ENCODE peak calls at places on chromosomes 3 and 15, in four cellular contexts. One of them, this sample, is unnamed.

GRCh38 chr3:178246004-178246403 is 290.2 kb upstream of the KCNMB2 start:
- DNase-seq in stimulated activated naive CD8-positive, alpha-beta T cell treated with anti-CD3 and anti-CD28 coated beads, Interleukin-15, Interleukin-2, amounts not matched to agents 100 U/mL and 50 U/mL, for 24 hours: no peak
- DNase-seq in activated CD4-positive, alpha-beta T cell treated with anti-CD3 and anti-CD28 coated beads, Interleukin-2, amount 10 ng/mL, durations not matched to agents 7 days and 5 days: no peak
- DNase-seq in iris pigment epithelial cell: no peak
- DNase-seq in this sample: no peak

GRCh38 chr3:177739461-177739860 is 542.2 kb upstream of the TBL1XR1 start:
- DNase-seq in iris pigment epithelial cell: no peak
- DNase-seq in activated CD4-positive, alpha-beta T cell treated with anti-CD3 and anti-CD28 coated beads, Interleukin-2, amount 10 ng/mL, durations not matched to agents 7 days and 5 days: no peak
- DNase-seq in stimulated activated naive CD8-positive, alpha-beta T cell treated with anti-CD3 and anti-CD28 coated beads, Interleukin-15, Interleukin-2, amounts not matched to agents 100 U/mL and 50 U/mL, for 24 hours: no peak
- DNase-seq in this sample: no peak

GRCh38 chr3:128149632-128150031 is 3.6 kb upstream of the EEFSEC start:
- DNase-seq in activated CD4-positive, alpha-beta T cell treated with anti-CD3 and anti-CD28 coated beads, Interleukin-2, amount 10 ng/mL, durations not matched to agents 7 days and 5 days: no peak
- DNase-seq in iris pigment epithelial cell: no peak
- DNase-seq in stimulated activated naive CD8-positive, alpha-beta T cell treated with anti-CD3 and anti-CD28 coated beads, Interleukin-15, Interleukin-2, amounts not matched to agents 100 U/mL and 50 U/mL, for 24 hours: no peak
- DNase-seq in this sample: no peak

GRCh38 chr3:39064646-39065045 is 12.8 kb downstream of the WDR48 start:
- DNase-seq in activated CD4-positive, alpha-beta T cell treated with anti-CD3 and anti-CD28 coated beads, Interleukin-2, amount 10 ng/mL, durations not matched to agents 7 days and 5 days: no peak
- DNase-seq in iris pigment epithelial cell: peak
- DNase-seq in stimulated activated naive CD8-positive, alpha-beta T cell treated with anti-CD3 and anti-CD28 coated beads, Interleukin-15, Interleukin-2, amounts not matched to agents 100 U/mL and 50 U/mL, for 24 hours: no peak
- DNase-seq in this sample: no peak

GRCh38 chr3:34033840-34034239 is 235.4 kb downstream of the PDCD6IP start:
- DNase-seq in activated CD4-positive, alpha-beta T cell treated with anti-CD3 and anti-CD28 coated beads, Interleukin-2, amount 10 ng/mL, durations not matched to agents 7 days and 5 days: no peak
- DNase-seq in iris pigment epithelial cell: no peak
- DNase-seq in stimulated activated naive CD8-positive, alpha-beta T cell treated with anti-CD3 and anti-CD28 coated beads, Interleukin-15, Interleukin-2, amounts not matched to agents 100 U/mL and 50 U/mL, for 24 hours: no peak
- DNase-seq in this sample: no peak

GRCh38 chr3:135325726-135326245 is 530.7 kb downstream of the EPHB1 start:
- DNase-seq in activated CD4-positive, alpha-beta T cell treated with anti-CD3 and anti-CD28 coated beads, Interleukin-2, amount 10 ng/mL, durations not matched to agents 7 days and 5 days: no peak
- DNase-seq in stimulated activated naive CD8-positive, alpha-beta T cell treated with anti-CD3 and anti-CD28 coated beads, Interleukin-15, Interleukin-2, amounts not matched to agents 100 U/mL and 50 U/mL, for 24 hours: no peak
- DNase-seq in iris pigment epithelial cell: no peak
- DNase-seq in this sample: no peak

GRCh38 chr3:99755831-99756230 is 61.8 kb upstream of the CMSS1 start:
- DNase-seq in activated CD4-positive, alpha-beta T cell treated with anti-CD3 and anti-CD28 coated beads, Interleukin-2, amount 10 ng/mL, durations not matched to agents 7 days and 5 days: no peak
- DNase-seq in iris pigment epithelial cell: no peak
- DNase-seq in stimulated activated naive CD8-positive, alpha-beta T cell treated with anti-CD3 and anti-CD28 coated beads, Interleukin-15, Interleukin-2, amounts not matched to agents 100 U/mL and 50 U/mL, for 24 hours: no peak
- DNase-seq in this sample: no peak

GRCh38 chr15:40293006-40293405 is 10.1 kb upstream of the ANKRD63 start:
- DNase-seq in stimulated activated naive CD8-positive, alpha-beta T cell treated with anti-CD3 and anti-CD28 coated beads, Interleukin-15, Interleukin-2, amounts not matched to agents 100 U/mL and 50 U/mL, for 24 hours: no peak
- DNase-seq in iris pigment epithelial cell: no peak
- DNase-seq in activated CD4-positive, alpha-beta T cell treated with anti-CD3 and anti-CD28 coated beads, Interleukin-2, amount 10 ng/mL, durations not matched to agents 7 days and 5 days: no peak
- DNase-seq in this sample: no peak

GRCh38 chr15:96560246-96560895 is 229.9 kb downstream of the NR2F2 start:
- DNase-seq in stimulated activated naive CD8-positive, alpha-beta T cell treated with anti-CD3 and anti-CD28 coated beads, Interleukin-15, Interleukin-2, amounts not matched to agents 100 U/mL and 50 U/mL, for 24 hours: no peak
- DNase-seq in iris pigment epithelial cell: no peak
- DNase-seq in activated CD4-positive, alpha-beta T cell treated with anti-CD3 and anti-CD28 coated beads, Interleukin-2, amount 10 ng/mL, durations not matched to agents 7 days and 5 days: no peak
- DNase-seq in this sample: peak

GRCh38 chr3:131036200-131036816 is 9.6 kb downstream of the NEK11 start:
- DNase-seq in iris pigment epithelial cell: peak
- DNase-seq in activated CD4-positive, alpha-beta T cell treated with anti-CD3 and anti-CD28 coated beads, Interleukin-2, amount 10 ng/mL, durations not matched to agents 7 days and 5 days: no peak
- DNase-seq in stimulated activated naive CD8-positive, alpha-beta T cell treated with anti-CD3 and anti-CD28 coated beads, Interleukin-15, Interleukin-2, amounts not matched to agents 100 U/mL and 50 U/mL, for 24 hours: no peak
- DNase-seq in this sample: peak

GRCh38 chr15:45790325-45790943 is 155.6 kb downstream of the SQOR start:
- DNase-seq in stimulated activated naive CD8-positive, alpha-beta T cell treated with anti-CD3 and anti-CD28 coated beads, Interleukin-15, Interleukin-2, amounts not matched to agents 100 U/mL and 50 U/mL, for 24 hours: peak
- DNase-seq in iris pigment epithelial cell: peak
- DNase-seq in activated CD4-positive, alpha-beta T cell treated with anti-CD3 and anti-CD28 coated beads, Interleukin-2, amount 10 ng/mL, durations not matched to agents 7 days and 5 days: peak
- DNase-seq in this sample: peak

GRCh38 chr15:78679089-78679511 is 38.1 kb upstream of the CHRNB4 start:
- DNase-seq in iris pigment epithelial cell: no peak
- DNase-seq in activated CD4-positive, alpha-beta T cell treated with anti-CD3 and anti-CD28 coated beads, Interleukin-2, amount 10 ng/mL, durations not matched to agents 7 days and 5 days: no peak
- DNase-seq in stimulated activated naive CD8-positive, alpha-beta T cell treated with anti-CD3 and anti-CD28 coated beads, Interleukin-15, Interleukin-2, amounts not matched to agents 100 U/mL and 50 U/mL, for 24 hours: no peak
- DNase-seq in this sample: no peak

GRCh38 chr3:117524890-117525289 is 815.3 kb downstream of the TUSC7 start:
- DNase-seq in activated CD4-positive, alpha-beta T cell treated with anti-CD3 and anti-CD28 coated beads, Interleukin-2, amount 10 ng/mL, durations not matched to agents 7 days and 5 days: no peak
- DNase-seq in iris pigment epithelial cell: peak
- DNase-seq in stimulated activated naive CD8-positive, alpha-beta T cell treated with anti-CD3 and anti-CD28 coated beads, Interleukin-15, Interleukin-2, amounts not matched to agents 100 U/mL and 50 U/mL, for 24 hours: no peak
- DNase-seq in this sample: peak

GRCh38 chr3:99845999-99846398 is 28.3 kb downstream of the CMSS1 start:
- DNase-seq in stimulated activated naive CD8-positive, alpha-beta T cell treated with anti-CD3 and anti-CD28 coated beads, Interleukin-15, Interleukin-2, amounts not matched to agents 100 U/mL and 50 U/mL, for 24 hours: no peak
- DNase-seq in iris pigment epithelial cell: no peak
- DNase-seq in activated CD4-positive, alpha-beta T cell treated with anti-CD3 and anti-CD28 coated beads, Interleukin-2, amount 10 ng/mL, durations not matched to agents 7 days and 5 days: no peak
- DNase-seq in this sample: no peak

GRCh38 chr3:101518421-101518871 is 5.4 kb upstream of the SENP7 start:
- DNase-seq in activated CD4-positive, alpha-beta T cell treated with anti-CD3 and anti-CD28 coated beads, Interleukin-2, amount 10 ng/mL, durations not matched to agents 7 days and 5 days: peak
- DNase-seq in stimulated activated naive CD8-positive, alpha-beta T cell treated with anti-CD3 and anti-CD28 coated beads, Interleukin-15, Interleukin-2, amounts not matched to agents 100 U/mL and 50 U/mL, for 24 hours: peak
- DNase-seq in iris pigment epithelial cell: peak
- DNase-seq in this sample: no peak

GRCh38 chr3:138440137-138440536 is 5.7 kb downstream of the ESYT3 start:
- DNase-seq in iris pigment epithelial cell: peak
- DNase-seq in activated CD4-positive, alpha-beta T cell treated with anti-CD3 and anti-CD28 coated beads, Interleukin-2, amount 10 ng/mL, durations not matched to agents 7 days and 5 days: no peak
- DNase-seq in stimulated activated naive CD8-positive, alpha-beta T cell treated with anti-CD3 and anti-CD28 coated beads, Interleukin-15, Interleukin-2, amounts not matched to agents 100 U/mL and 50 U/mL, for 24 hours: no peak
- DNase-seq in this sample: no peak

GRCh38 chr3:30473374-30474051 is 132.9 kb upstream of the TGFBR2 start:
- DNase-seq in iris pigment epithelial cell: peak
- DNase-seq in activated CD4-positive, alpha-beta T cell treated with anti-CD3 and anti-CD28 coated beads, Interleukin-2, amount 10 ng/mL, durations not matched to agents 7 days and 5 days: no peak
- DNase-seq in stimulated activated naive CD8-positive, alpha-beta T cell treated with anti-CD3 and anti-CD28 coated beads, Interleukin-15, Interleukin-2, amounts not matched to agents 100 U/mL and 50 U/mL, for 24 hours: no peak
- DNase-seq in this sample: peak

GRCh38 chr3:30333903-30334302 is 272.5 kb upstream of the TGFBR2 start:
- DNase-seq in activated CD4-positive, alpha-beta T cell treated with anti-CD3 and anti-CD28 coated beads, Interleukin-2, amount 10 ng/mL, durations not matched to agents 7 days and 5 days: no peak
- DNase-seq in iris pigment epithelial cell: no peak
- DNase-seq in stimulated activated naive CD8-positive, alpha-beta T cell treated with anti-CD3 and anti-CD28 coated beads, Interleukin-15, Interleukin-2, amounts not matched to agents 100 U/mL and 50 U/mL, for 24 hours: no peak
- DNase-seq in this sample: no peak

GRCh38 chr15:99105516-99106341 is 849 bp downstream of the SYNM start:
- DNase-seq in stimulated activated naive CD8-positive, alpha-beta T cell treated with anti-CD3 and anti-CD28 coated beads, Interleukin-15, Interleukin-2, amounts not matched to agents 100 U/mL and 50 U/mL, for 24 hours: peak
- DNase-seq in iris pigment epithelial cell: peak
- DNase-seq in activated CD4-positive, alpha-beta T cell treated with anti-CD3 and anti-CD28 coated beads, Interleukin-2, amount 10 ng/mL, durations not matched to agents 7 days and 5 days: peak
- DNase-seq in this sample: peak

GRCh38 chr3:128254967-128255366 is 101.7 kb downstream of the EEFSEC start:
- DNase-seq in stimulated activated naive CD8-positive, alpha-beta T cell treated with anti-CD3 and anti-CD28 coated beads, Interleukin-15, Interleukin-2, amounts not matched to agents 100 U/mL and 50 U/mL, for 24 hours: no peak
- DNase-seq in iris pigment epithelial cell: no peak
- DNase-seq in activated CD4-positive, alpha-beta T cell treated with anti-CD3 and anti-CD28 coated beads, Interleukin-2, amount 10 ng/mL, durations not matched to agents 7 days and 5 days: no peak
- DNase-seq in this sample: no peak

GRCh38 chr3:118534519-118534918 is 500.1 kb downstream of the IGSF11 start:
- DNase-seq in activated CD4-positive, alpha-beta T cell treated with anti-CD3 and anti-CD28 coated beads, Interleukin-2, amount 10 ng/mL, durations not matched to agents 7 days and 5 days: no peak
- DNase-seq in iris pigment epithelial cell: no peak
- DNase-seq in stimulated activated naive CD8-positive, alpha-beta T cell treated with anti-CD3 and anti-CD28 coated beads, Interleukin-15, Interleukin-2, amounts not matched to agents 100 U/mL and 50 U/mL, for 24 hours: no peak
- DNase-seq in this sample: no peak

GRCh38 chr3:53103566-53104296 is 26.5 kb downstream of the RFT1 start:
- DNase-seq in activated CD4-positive, alpha-beta T cell treated with anti-CD3 and anti-CD28 coated beads, Interleukin-2, amount 10 ng/mL, durations not matched to agents 7 days and 5 days: no peak
- DNase-seq in stimulated activated naive CD8-positive, alpha-beta T cell treated with anti-CD3 and anti-CD28 coated beads, Interleukin-15, Interleukin-2, amounts not matched to agents 100 U/mL and 50 U/mL, for 24 hours: no peak
- DNase-seq in iris pigment epithelial cell: peak
- DNase-seq in this sample: peak

GRCh38 chr15:67433495-67434099 is 87.3 kb upstream of the C15orf61 start:
- DNase-seq in stimulated activated naive CD8-positive, alpha-beta T cell treated with anti-CD3 and anti-CD28 coated beads, Interleukin-15, Interleukin-2, amounts not matched to agents 100 U/mL and 50 U/mL, for 24 hours: peak
- DNase-seq in iris pigment epithelial cell: peak
- DNase-seq in activated CD4-positive, alpha-beta T cell treated with anti-CD3 and anti-CD28 coated beads, Interleukin-2, amount 10 ng/mL, durations not matched to agents 7 days and 5 days: peak
- DNase-seq in this sample: peak

GRCh38 chr15:74173545-74174215 is at the start of gene ISLR:
- DNase-seq in activated CD4-positive, alpha-beta T cell treated with anti-CD3 and anti-CD28 coated beads, Interleukin-2, amount 10 ng/mL, durations not matched to agents 7 days and 5 days: no peak
- DNase-seq in stimulated activated naive CD8-positive, alpha-beta T cell treated with anti-CD3 and anti-CD28 coated beads, Interleukin-15, Interleukin-2, amounts not matched to agents 100 U/mL and 50 U/mL, for 24 hours: no peak
- DNase-seq in iris pigment epithelial cell: no peak
- DNase-seq in this sample: peak

GRCh38 chr15:90560229-90560771 is 30.6 kb downstream of the CRTC3 start:
- DNase-seq in activated CD4-positive, alpha-beta T cell treated with anti-CD3 and anti-CD28 coated beads, Interleukin-2, amount 10 ng/mL, durations not matched to agents 7 days and 5 days: no peak
- DNase-seq in stimulated activated naive CD8-positive, alpha-beta T cell treated with anti-CD3 and anti-CD28 coated beads, Interleukin-15, Interleukin-2, amounts not matched to agents 100 U/mL and 50 U/mL, for 24 hours: no peak
- DNase-seq in iris pigment epithelial cell: peak
- DNase-seq in this sample: peak

GRCh38 chr3:41053220-41053619 is 146.1 kb upstream of the CTNNB1 start:
- DNase-seq in activated CD4-positive, alpha-beta T cell treated with anti-CD3 and anti-CD28 coated beads, Interleukin-2, amount 10 ng/mL, durations not matched to agents 7 days and 5 days: no peak
- DNase-seq in iris pigment epithelial cell: no peak
- DNase-seq in stimulated activated naive CD8-positive, alpha-beta T cell treated with anti-CD3 and anti-CD28 coated beads, Interleukin-15, Interleukin-2, amounts not matched to agents 100 U/mL and 50 U/mL, for 24 hours: peak
- DNase-seq in this sample: no peak

GRCh38 chr3:159620873-159621272 is 367.8 kb upstream of the IL12A start:
- DNase-seq in iris pigment epithelial cell: peak
- DNase-seq in activated CD4-positive, alpha-beta T cell treated with anti-CD3 and anti-CD28 coated beads, Interleukin-2, amount 10 ng/mL, durations not matched to agents 7 days and 5 days: no peak
- DNase-seq in stimulated activated naive CD8-positive, alpha-beta T cell treated with anti-CD3 and anti-CD28 coated beads, Interleukin-15, Interleukin-2, amounts not matched to agents 100 U/mL and 50 U/mL, for 24 hours: no peak
- DNase-seq in this sample: peak

GRCh38 chr3:33064929-33065328 is 32.0 kb downstream of the GLB1 start:
- DNase-seq in activated CD4-positive, alpha-beta T cell treated with anti-CD3 and anti-CD28 coated beads, Interleukin-2, amount 10 ng/mL, durations not matched to agents 7 days and 5 days: peak
- DNase-seq in iris pigment epithelial cell: no peak
- DNase-seq in stimulated activated naive CD8-positive, alpha-beta T cell treated with anti-CD3 and anti-CD28 coated beads, Interleukin-15, Interleukin-2, amounts not matched to agents 100 U/mL and 50 U/mL, for 24 hours: peak
- DNase-seq in this sample: no peak

GRCh38 chr3:46705751-46706572 is 4.8 kb downstream of the TMIE start:
- DNase-seq in activated CD4-positive, alpha-beta T cell treated with anti-CD3 and anti-CD28 coated beads, Interleukin-2, amount 10 ng/mL, durations not matched to agents 7 days and 5 days: no peak
- DNase-seq in stimulated activated naive CD8-positive, alpha-beta T cell treated with anti-CD3 and anti-CD28 coated beads, Interleukin-15, Interleukin-2, amounts not matched to agents 100 U/mL and 50 U/mL, for 24 hours: no peak
- DNase-seq in iris pigment epithelial cell: peak
- DNase-seq in this sample: peak

GRCh38 chr15:58549780-58550064 is 117.9 kb downstream of the LIPC start:
- DNase-seq in stimulated activated naive CD8-positive, alpha-beta T cell treated with anti-CD3 and anti-CD28 coated beads, Interleukin-15, Interleukin-2, amounts not matched to agents 100 U/mL and 50 U/mL, for 24 hours: no peak
- DNase-seq in activated CD4-positive, alpha-beta T cell treated with anti-CD3 and anti-CD28 coated beads, Interleukin-2, amount 10 ng/mL, durations not matched to agents 7 days and 5 days: no peak
- DNase-seq in iris pigment epithelial cell: no peak
- DNase-seq in this sample: no peak

GRCh38 chr3:184380210-184380626 is 364 bp downstream of the CHRD start:
- DNase-seq in iris pigment epithelial cell: peak
- DNase-seq in activated CD4-positive, alpha-beta T cell treated with anti-CD3 and anti-CD28 coated beads, Interleukin-2, amount 10 ng/mL, durations not matched to agents 7 days and 5 days: no peak
- DNase-seq in stimulated activated naive CD8-positive, alpha-beta T cell treated with anti-CD3 and anti-CD28 coated beads, Interleukin-15, Interleukin-2, amounts not matched to agents 100 U/mL and 50 U/mL, for 24 hours: peak
- DNase-seq in this sample: peak

GRCh38 chr15:57751177-57751800 is 44.8 kb downstream of the POLR2M start:
- DNase-seq in iris pigment epithelial cell: peak
- DNase-seq in stimulated activated naive CD8-positive, alpha-beta T cell treated with anti-CD3 and anti-CD28 coated beads, Interleukin-15, Interleukin-2, amounts not matched to agents 100 U/mL and 50 U/mL, for 24 hours: no peak
- DNase-seq in activated CD4-positive, alpha-beta T cell treated with anti-CD3 and anti-CD28 coated beads, Interleukin-2, amount 10 ng/mL, durations not matched to agents 7 days and 5 days: no peak
- DNase-seq in this sample: peak

GRCh38 chr15:98381446-98381845 is 266.9 kb upstream of the IGF1R start:
- DNase-seq in iris pigment epithelial cell: no peak
- DNase-seq in stimulated activated naive CD8-positive, alpha-beta T cell treated with anti-CD3 and anti-CD28 coated beads, Interleukin-15, Interleukin-2, amounts not matched to agents 100 U/mL and 50 U/mL, for 24 hours: no peak
- DNase-seq in activated CD4-positive, alpha-beta T cell treated with anti-CD3 and anti-CD28 coated beads, Interleukin-2, amount 10 ng/mL, durations not matched to agents 7 days and 5 days: no peak
- DNase-seq in this sample: no peak

GRCh38 chr3:61769266-61769665 is 207.9 kb downstream of the PTPRG start:
- DNase-seq in stimulated activated naive CD8-positive, alpha-beta T cell treated with anti-CD3 and anti-CD28 coated beads, Interleukin-15, Interleukin-2, amounts not matched to agents 100 U/mL and 50 U/mL, for 24 hours: no peak
- DNase-seq in iris pigment epithelial cell: no peak
- DNase-seq in activated CD4-positive, alpha-beta T cell treated with anti-CD3 and anti-CD28 coated beads, Interleukin-2, amount 10 ng/mL, durations not matched to agents 7 days and 5 days: no peak
- DNase-seq in this sample: no peak

GRCh38 chr15:56249080-56249479 is 5.4 kb upstream of the RFX7 start:
- DNase-seq in iris pigment epithelial cell: peak
- DNase-seq in stimulated activated naive CD8-positive, alpha-beta T cell treated with anti-CD3 and anti-CD28 coated beads, Interleukin-15, Interleukin-2, amounts not matched to agents 100 U/mL and 50 U/mL, for 24 hours: no peak
- DNase-seq in activated CD4-positive, alpha-beta T cell treated with anti-CD3 and anti-CD28 coated beads, Interleukin-2, amount 10 ng/mL, durations not matched to agents 7 days and 5 days: no peak
- DNase-seq in this sample: peak

GRCh38 chr3:16768956-16769355 is 115.8 kb upstream of the PLCL2 start:
- DNase-seq in iris pigment epithelial cell: peak
- DNase-seq in activated CD4-positive, alpha-beta T cell treated with anti-CD3 and anti-CD28 coated beads, Interleukin-2, amount 10 ng/mL, durations not matched to agents 7 days and 5 days: no peak
- DNase-seq in stimulated activated naive CD8-positive, alpha-beta T cell treated with anti-CD3 and anti-CD28 coated beads, Interleukin-15, Interleukin-2, amounts not matched to agents 100 U/mL and 50 U/mL, for 24 hours: no peak
- DNase-seq in this sample: peak

This sample was measured in fibroblast of pulmonary artery.